ENCODE peak calls at places on chromosome 22, in five cellular contexts. L is sigmoid colon, D is stomach, A is GM12878, I is suprapubic skin. Q is an unnamed sample.

GRCh38 chr22:48577014-48577690 is 1250.5 kb downstream of the BRD1 start:
- DNase-seq in A (no peak), L (no peak), I (no peak), D (no peak), Q (no peak)

GRCh38 chr22:17130199-17130598 is 9.0 kb upstream of the TMEM121B start:
- DNase-seq in D (no peak), I (no peak), A (no peak), L (peak; percentile 14), Q (no peak)

GRCh38 chr22:20118572-20119020 is 1.6 kb upstream of the TRMT2A start:
- DNase-seq in I (no peak), A (no peak), L (no peak), D (no peak), Q (no peak)

GRCh38 chr22:48647606-48648515 is 1179.8 kb downstream of the BRD1 start:
- DNase-seq in L (no peak), A (no peak), D (no peak), I (no peak), Q (no peak)

GRCh38 chr22:41862160-41862529 is 29.2 kb downstream of the SREBF2 start:
- DNase-seq in A (peak; percentile 83), L (no peak), D (no peak), I (no peak), Q (no peak)

GRCh38 chr22:50269573-50270301 is 443 bp downstream of the MAPK11 start:
- DNase-seq in A (no peak), I (no peak), D (no peak), L (no peak), Q (no peak)

GRCh38 chr22:19473578-19473977 is 5.4 kb downstream of the UFD1 start:
- DNase-seq in I (no peak), D (no peak), A (no peak), L (no peak), Q (no peak)

GRCh38 chr22:23533771-23534191 is 46.3 kb downstream of the IGLL1 start:
- DNase-seq in D (no peak), L (peak; percentile 27), I (peak; percentile 41), A (no peak), Q (no peak)

GRCh38 chr22:40578171-40578570 is 58.3 kb downstream of the MRTFA start:
- DNase-seq in I (no peak), A (no peak), D (no peak), L (no peak), Q (no peak)

GRCh38 chr22:29346659-29347058 is 31.2 kb upstream of the RASL10A start:
- DNase-seq in L (no peak), D (peak; percentile 70), A (no peak), I (no peak), Q (no peak)

GRCh38 chr22:42116848-42117424 is 13.7 kb downstream of the CYP2D6 start:
- DNase-seq in I (no peak), D (no peak), L (no peak), A (no peak), Q (peak; percentile 40)

GRCh38 chr22:22681221-22681739 is 36.9 kb downstream of the GGTLC2 start:
- DNase-seq in A (no peak), D (no peak), I (no peak), L (no peak), Q (no peak)

GRCh38 chr22:43828711-43829447 is 16.8 kb upstream of the EFCAB6 start:
- DNase-seq in I (peak; percentile 92), A (no peak), L (peak; percentile 86), D (no peak), Q (no peak)

GRCh38 chr22:21800552-21801303 is 65.1 kb upstream of the YPEL1 start:
- DNase-seq in A (no peak), D (no peak), L (no peak), I (no peak), Q (no peak)

GRCh38 chr22:45868586-45869443 is 108.1 kb downstream of the WNT7B start:
- DNase-seq in D (peak; percentile 20), L (peak; percentile 53), A (no peak), I (no peak), Q (no peak)

GRCh38 chr22:39907605-39908097 is 6.8 kb downstream of the GRAP2 start:
- DNase-seq in L (no peak), I (no peak), A (no peak), D (no peak), Q (no peak)

GRCh38 chr22:39559456-39560105 is 11.0 kb upstream of the CACNA1I start:
- DNase-seq in A (no peak), I (no peak), L (no peak), D (no peak), Q (no peak)

GRCh38 chr22:40450651-40451050 is 80.3 kb downstream of the SGSM3 start:
- DNase-seq in A (no peak), L (no peak), D (no peak), I (no peak), Q (no peak)

GRCh38 chr22:17483670-17484372 is 79.5 kb upstream of the SLC25A18 start:
- DNase-seq in I (no peak), D (no peak), L (no peak), A (no peak), Q (no peak)

GRCh38 chr22:43891360-43892182 is at the start of gene PNPLA5:
- DNase-seq in L (no peak), I (no peak), A (no peak), D (no peak), Q (no peak)

GRCh38 chr22:17867160-17867785 is 93.0 kb upstream of the BID start:
- DNase-seq in I (no peak), A (no peak), D (no peak), L (peak; percentile 84), Q (peak; percentile 86)

GRCh38 chr22:48104102-48104738 is 1341.8 kb downstream of the TBC1D22A start:
- DNase-seq in L (no peak), D (peak; percentile 17), A (no peak), I (peak; percentile 65), Q (no peak)

GRCh38 chr22:35132568-35132967 is 66.6 kb downstream of the ISX start:
- DNase-seq in I (no peak), L (no peak), D (no peak), A (no peak), Q (no peak)

GRCh38 chr22:35131423-35132050 is 65.6 kb downstream of the ISX start:
- DNase-seq in A (no peak), L (no peak), D (no peak), I (no peak), Q (no peak)

GRCh38 chr22:35124674-35125219 is 58.8 kb downstream of the ISX start:
- DNase-seq in I (no peak), L (no peak), D (no peak), A (no peak), Q (no peak)

GRCh38 chr22:35126993-35127392 is 61.0 kb downstream of the ISX start:
- DNase-seq in A (peak; percentile 96), I (no peak), D (no peak), L (no peak), Q (no peak)

DNA sequence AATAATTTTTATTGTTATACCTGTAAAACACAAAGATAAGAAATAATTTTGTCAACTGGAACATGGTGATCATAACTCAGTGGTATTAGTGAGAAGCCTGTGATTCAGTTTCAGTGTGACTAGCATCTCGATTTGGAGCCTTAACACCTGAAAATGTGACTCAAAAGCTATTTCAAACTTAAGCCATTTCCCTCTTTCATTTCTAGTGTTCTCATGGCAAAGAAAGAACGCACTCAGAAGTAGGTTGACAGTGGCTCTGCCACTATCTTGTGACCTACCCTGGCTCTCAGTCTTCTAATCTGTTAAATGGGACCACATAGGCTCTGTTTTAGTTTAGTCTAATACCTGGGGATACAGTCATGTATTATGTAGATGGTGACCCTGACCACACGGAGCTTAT is 62.7 kb downstream of the ISX start:
- DNase-seq in D (no peak), L (no peak), I (no peak), A (peak; percentile 95), Q (no peak)
- TF ChIP-seq POLR2AphosphoS5 in D (no peak), L (no peak), I (no peak), A (peak; percentile 44), Q (no peak)

GRCh38 chr22:26620197-26620596 is 1.6 kb upstream of the CRYBA4 start:
- DNase-seq in L (no peak), D (no peak), I (no peak), A (no peak), Q (no peak)

GRCh38 chr22:26619510-26619909 is 1.7 kb upstream of the CRYBB1 start:
- DNase-seq in A (no peak), I (no peak), L (no peak), D (no peak), Q (no peak)

GRCh38 chr22:26616650-26617049 is 1.2 kb downstream of the CRYBB1 start:
- DNase-seq in D (no peak), L (no peak), A (no peak), I (no peak), Q (no peak)

GRCh38 chr22:26617251-26618199 is at the start of gene CRYBB1:
- DNase-seq in I (no peak), D (no peak), L (peak; percentile 69), A (no peak), Q (peak; percentile 16)

DNA sequence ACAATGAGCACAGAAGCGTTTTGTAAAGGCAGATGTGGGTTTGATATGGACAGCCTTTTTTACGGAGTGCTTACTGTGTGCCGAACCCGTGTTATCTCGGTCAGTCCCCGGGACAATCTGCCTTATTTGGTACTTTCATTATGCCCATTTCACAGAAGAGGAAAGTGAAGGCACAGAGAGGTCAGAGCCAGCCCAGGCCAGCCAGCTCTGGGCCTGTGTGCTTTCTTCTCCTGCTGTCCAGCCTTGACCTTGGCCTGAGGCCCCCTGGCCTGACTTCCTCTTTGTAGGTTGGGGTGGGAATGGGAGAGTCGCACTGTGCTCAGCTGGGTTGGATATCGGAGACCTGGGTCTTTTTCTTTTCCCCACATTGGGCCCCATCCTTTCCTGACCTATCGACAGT is 660 bp upstream of the CRYBB1 start:
- DNase-seq in L (no peak), I (no peak), D (no peak), A (no peak), Q (no peak)
- TF ChIP-seq POLR2A in L (no peak), I (no peak), D (no peak), A (no peak), Q (no peak)

GRCh38 chr22:25130462-25130861 is 69.2 kb upstream of the CRYBB3 start:
- DNase-seq in I (no peak), D (no peak), A (no peak), L (no peak), Q (peak; percentile 34)

GRCh38 chr22:25131198-25131887 is 68.3 kb upstream of the CRYBB3 start:
- DNase-seq in A (no peak), I (no peak), D (no peak), L (no peak), Q (peak; percentile 30)

GRCh38 chr22:25136953-25137576 is 62.6 kb upstream of the CRYBB3 start:
- DNase-seq in L (no peak), I (no peak), A (no peak), D (no peak), Q (no peak)

GRCh38 chr22:25134451-25134850 is 65.2 kb upstream of the CRYBB3 start:
- DNase-seq in I (no peak), A (no peak), L (no peak), D (no peak), Q (peak; percentile 39)

GRCh38 chr22:25134028-25134427 is 65.6 kb upstream of the CRYBB3 start:
- DNase-seq in D (peak; percentile 83), A (no peak), L (peak; percentile 68), I (no peak), Q (peak; percentile 63)
- H3K4me1 ChIP-seq in D (peaks cover 75% of the 10 kb centered on the region), A (no peaks in the 10 kb centered on the region), L (peaks cover 15% of the 10 kb centered on the region), I (peaks cover 81% of the 10 kb centered on the region), Q (peaks cover 81% of the 10 kb centered on the region)

DNA sequence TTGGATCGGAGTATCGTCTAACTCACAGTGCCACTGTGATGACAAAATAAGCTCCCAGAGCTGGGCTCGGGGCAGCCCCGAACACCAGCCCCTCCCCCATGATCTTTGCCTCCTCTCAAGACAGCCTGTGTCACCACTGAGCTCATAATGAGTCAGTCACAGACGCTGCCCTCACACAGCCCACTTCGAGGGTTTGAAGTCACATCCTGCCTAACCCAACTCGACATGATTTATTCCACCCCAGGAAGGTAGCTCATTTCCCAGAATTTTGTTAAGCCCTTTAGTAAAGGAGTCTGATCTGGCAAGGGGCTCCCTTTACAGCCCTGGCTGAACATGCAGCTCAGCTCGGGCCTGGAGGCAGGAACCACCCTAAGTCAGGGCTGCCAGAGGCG is 22.8 kb downstream of the MYH9 start:
- DNase-seq in A (no peak), D (peak; percentile 65), L (peak; percentile 90), I (no peak), Q (peak; percentile 75)
- TF ChIP-seq POLR2AphosphoS5 in A (peak; percentile 43), D (peak; percentile 63), L (peak; percentile 80), I (no peak), Q (peak; percentile 59)